ENCODE peak calls at places on chromosomes 16 and 17, in ten cellular contexts. D, E, A, H, K, R, X, B, L and G are unnamed samples.

GRCh38 chr17:37067555-37068111 is 118.9 kb downstream of the AATF start:
- DNase-seq in D (no peak), E (peak), A (peak), H (peak), K (peak), R (peak), X (no peak), B (peak), L (no peak), G (peak)

GRCh38 chr17:81323411-81323868 is 28.3 kb upstream of the SLC38A10 start:
- DNase-seq in D (no peak), E (no peak), A (peak), H (no peak), K (no peak), R (no peak), X (no peak), B (peak), L (no peak), G (no peak)

GRCh38 chr17:72572604-72573491 is 452.0 kb downstream of the SOX9 start:
- DNase-seq in D (no peak), E (no peak), A (no peak), H (no peak), K (no peak), R (no peak), X (no peak), B (no peak), L (no peak), G (no peak)

GRCh38 chr17:74833501-74834361 is 26.0 kb downstream of the GRIN2C start:
- DNase-seq in D (no peak), E (no peak), A (no peak), H (no peak), K (peak), R (peak), X (no peak), B (no peak), L (no peak), G (peak)

GRCh38 chr16:9797306-9797705 is 384.9 kb downstream of the GRIN2A start:
- DNase-seq in D (no peak), E (no peak), A (no peak), H (peak), K (peak), R (peak), X (no peak), B (no peak), L (no peak), G (no peak)

GRCh38 chr16:50059669-50060068 is 6.1 kb upstream of the HEATR3 start:
- DNase-seq in D (no peak), E (no peak), A (no peak), H (no peak), K (no peak), R (no peak), X (no peak), B (no peak), L (no peak), G (no peak)

GRCh38 chr17:8574687-8575086 is 55.8 kb downstream of the MYH10 start:
- DNase-seq in D (no peak), E (no peak), A (no peak), H (no peak), K (no peak), R (no peak), X (no peak), B (no peak), L (no peak), G (no peak)

GRCh38 chr17:18039535-18040286 is 503 bp downstream of the GID4 start:
- DNase-seq in D (peak), E (peak), A (no peak), H (no peak), K (no peak), R (peak), X (no peak), B (no peak), L (no peak), G (peak)

GRCh38 chr16:68013440-68013839 is 2.3 kb downstream of the DPEP2NB start:
- DNase-seq in D (no peak), E (no peak), A (no peak), H (no peak), K (no peak), R (no peak), X (no peak), B (no peak), L (no peak), G (no peak)

GRCh38 chr17:65531508-65532431 is 29.7 kb downstream of the AXIN2 start:
- DNase-seq in D (no peak), E (peak), A (peak), H (peak), K (no peak), R (no peak), X (no peak), B (peak), L (no peak), G (no peak)

GRCh38 chr17:45070001-45070400 is 8.9 kb downstream of the NMT1 start:
- DNase-seq in D (no peak), E (no peak), A (no peak), H (no peak), K (no peak), R (no peak), X (no peak), B (no peak), L (no peak), G (no peak)

GRCh38 chr17:35944151-35944550 is 638 bp upstream of the LYZL6 start:
- DNase-seq in D (no peak), E (no peak), A (no peak), H (no peak), K (no peak), R (no peak), X (no peak), B (no peak), L (no peak), G (no peak)

GRCh38 chr16:67475051-67475450 is 5.9 kb downstream of the ATP6V0D1 start:
- DNase-seq in D (no peak), E (no peak), A (no peak), H (no peak), K (peak), R (no peak), X (no peak), B (no peak), L (no peak), G (no peak)

GRCh38 chr17:74842599-74843351 is 16.9 kb downstream of the GRIN2C start:
- DNase-seq in D (peak), E (peak), A (peak), H (peak), K (peak), R (peak), X (no peak), B (peak), L (no peak), G (peak)

GRCh38 chr17:9768381-9768934 is 22.9 kb downstream of the DHRS7C start:
- DNase-seq in D (no peak), E (no peak), A (peak), H (peak), K (peak), R (peak), X (no peak), B (peak), L (no peak), G (peak)

GRCh38 chr16:7236824-7237410 is 95.7 kb upstream of the RBFOX1 start:
- DNase-seq in D (no peak), E (no peak), A (no peak), H (no peak), K (no peak), R (no peak), X (no peak), B (no peak), L (no peak), G (no peak)

GRCh38 chr16:2496223-2497115 is 17.3 kb upstream of the ATP6V0C start:
- DNase-seq in D (no peak), E (no peak), A (no peak), H (no peak), K (no peak), R (no peak), X (no peak), B (no peak), L (no peak), G (no peak)

GRCh38 chr16:58306327-58306726 is 11.5 kb upstream of the PRSS54 start:
- DNase-seq in D (peak), E (peak), A (peak), H (peak), K (no peak), R (peak), X (no peak), B (no peak), L (peak), G (no peak)

GRCh38 chr17:80945736-80946135 is 45.9 kb upstream of the CHMP6 start:
- DNase-seq in D (no peak), E (no peak), A (no peak), H (no peak), K (no peak), R (no peak), X (no peak), B (no peak), L (no peak), G (no peak)

GRCh38 chr17:40247926-40248495 is 28.9 kb downstream of the WIPF2 start:
- DNase-seq in D (no peak), E (no peak), A (no peak), H (no peak), K (no peak), R (no peak), X (no peak), B (no peak), L (no peak), G (no peak)

GRCh38 chr16:85402910-85403692 is 210.0 kb upstream of the GSE1 start:
- DNase-seq in D (peak), E (no peak), A (no peak), H (peak), K (no peak), R (no peak), X (no peak), B (no peak), L (no peak), G (no peak)

GRCh38 chr17:6927290-6927844 is 68.5 kb upstream of the ALOX12 start:
- DNase-seq in D (no peak), E (no peak), A (peak), H (no peak), K (no peak), R (peak), X (no peak), B (no peak), L (no peak), G (peak)

GRCh38 chr17:32998893-32999240 is 7.2 kb downstream of the SPACA3 start:
- DNase-seq in D (no peak), E (no peak), A (peak), H (no peak), K (no peak), R (peak), X (no peak), B (no peak), L (no peak), G (no peak)

GRCh38 chr17:29169806-29170591 is 10.2 kb downstream of the MYO18A start:
- DNase-seq in D (no peak), E (no peak), A (no peak), H (no peak), K (no peak), R (no peak), X (no peak), B (no peak), L (no peak), G (no peak)

GRCh38 chr17:73773702-73774101 is 129.5 kb upstream of the SDK2 start:
- DNase-seq in D (no peak), E (no peak), A (no peak), H (no peak), K (no peak), R (no peak), X (no peak), B (no peak), L (no peak), G (no peak)

GRCh38 chr16:11604783-11605563 is 18.3 kb upstream of the LITAF start:
- DNase-seq in D (no peak), E (no peak), A (no peak), H (no peak), K (no peak), R (no peak), X (no peak), B (no peak), L (no peak), G (no peak)

GRCh38 chr16:24858219-24859041 is 12.7 kb downstream of the SLC5A11 start:
- DNase-seq in D (peak), E (peak), A (no peak), H (peak), K (no peak), R (peak), X (no peak), B (no peak), L (no peak), G (peak)

GRCh38 chr16:54359555-54359954 is 73.0 kb upstream of the IRX3 start:
- DNase-seq in D (no peak), E (no peak), A (no peak), H (no peak), K (no peak), R (no peak), X (no peak), B (no peak), L (no peak), G (no peak)

GRCh38 chr17:29195465-29196081 is 15.4 kb upstream of the MYO18A start:
- DNase-seq in D (peak), E (no peak), A (no peak), H (no peak), K (no peak), R (peak), X (no peak), B (no peak), L (no peak), G (no peak)

GRCh38 chr16:4015275-4015990 is 100.8 kb downstream of the ADCY9 start:
- DNase-seq in D (no peak), E (peak), A (no peak), H (no peak), K (no peak), R (no peak), X (no peak), B (no peak), L (no peak), G (no peak)

GRCh38 chr16:67943619-67944503 is at the start of gene LCAT:
- DNase-seq in D (no peak), E (peak), A (no peak), H (no peak), K (no peak), R (no peak), X (no peak), B (no peak), L (no peak), G (no peak)